ENCODE peak calls at places on chromosomes 16 and 17, in four cellular contexts. One of them, this sample, is unnamed.

GRCh38 chr17:77842906-77843249 is 115.6 kb upstream of the TNRC6C start:
- DNase-seq in CD8-positive, alpha-beta T cell: no peak
- DNase-seq in mucosa of descending colon: no peak
- DNase-seq in testis: no peak
- DNase-seq in this sample: no peak

GRCh38 chr16:53058441-53058840 is 3.6 kb downstream of the CHD9 start:
- DNase-seq in CD8-positive, alpha-beta T cell: no peak
- DNase-seq in mucosa of descending colon: no peak
- DNase-seq in testis: no peak
- DNase-seq in this sample: no peak

GRCh38 chr16:84720180-84720579 is 20.4 kb downstream of the USP10 start:
- DNase-seq in CD8-positive, alpha-beta T cell: no peak
- DNase-seq in mucosa of descending colon: no peak
- DNase-seq in testis: no peak
- DNase-seq in this sample: no peak

GRCh38 chr17:52235416-52235960 is 77.0 kb upstream of the CA10 start:
- DNase-seq in CD8-positive, alpha-beta T cell: no peak
- DNase-seq in mucosa of descending colon: no peak
- DNase-seq in testis: no peak
- DNase-seq in this sample: no peak

GRCh38 chr16:5633845-5634440 is 536.3 kb upstream of the EEF2KMT start:
- DNase-seq in CD8-positive, alpha-beta T cell: no peak
- DNase-seq in mucosa of descending colon: no peak
- DNase-seq in testis: no peak
- DNase-seq in this sample: peak

GRCh38 chr17:58202859-58203258 is 10.3 kb downstream of the EPX start:
- DNase-seq in CD8-positive, alpha-beta T cell: no peak
- DNase-seq in mucosa of descending colon: no peak
- DNase-seq in testis: no peak
- DNase-seq in this sample: no peak

GRCh38 chr16:68686905-68687304 is 41.8 kb downstream of the CDH3 start:
- DNase-seq in CD8-positive, alpha-beta T cell: no peak
- DNase-seq in mucosa of descending colon: no peak
- DNase-seq in testis: no peak
- DNase-seq in this sample: no peak

GRCh38 chr17:13266596-13266995 is 248.8 kb upstream of the ELAC2 start:
- DNase-seq in CD8-positive, alpha-beta T cell: no peak
- DNase-seq in mucosa of descending colon: no peak
- DNase-seq in testis: no peak
- DNase-seq in this sample: no peak

GRCh38 chr17:41812176-41813038 is at the start of gene FKBP10:
- DNase-seq in CD8-positive, alpha-beta T cell: peak
- DNase-seq in mucosa of descending colon: peak
- DNase-seq in testis: peak
- DNase-seq in this sample: peak

GRCh38 chr17:44219636-44220210 is at the start of gene UBTF:
- DNase-seq in CD8-positive, alpha-beta T cell: peak
- DNase-seq in mucosa of descending colon: peak
- DNase-seq in testis: peak
- DNase-seq in this sample: peak

GRCh38 chr16:4915226-4915761 is 21.7 kb downstream of the PPL start:
- DNase-seq in CD8-positive, alpha-beta T cell: no peak
- DNase-seq in mucosa of descending colon: no peak
- DNase-seq in testis: no peak
- DNase-seq in this sample: no peak

GRCh38 chr17:45013021-45013997 is 38.1 kb downstream of the DCAKD start:
- DNase-seq in CD8-positive, alpha-beta T cell: no peak
- DNase-seq in mucosa of descending colon: no peak
- DNase-seq in testis: peak
- DNase-seq in this sample: no peak

GRCh38 chr17:34386925-34387550 is 24.0 kb upstream of the CCL1 start:
- DNase-seq in CD8-positive, alpha-beta T cell: no peak
- DNase-seq in mucosa of descending colon: no peak
- DNase-seq in testis: no peak
- DNase-seq in this sample: no peak

GRCh38 chr17:36728030-36728991 is 126.9 kb downstream of the MRM1 start:
- DNase-seq in CD8-positive, alpha-beta T cell: no peak
- DNase-seq in mucosa of descending colon: no peak
- DNase-seq in testis: peak
- DNase-seq in this sample: no peak

GRCh38 chr17:39225308-39225973 is at the start of gene STAC2:
- DNase-seq in CD8-positive, alpha-beta T cell: no peak
- DNase-seq in mucosa of descending colon: no peak
- DNase-seq in testis: no peak
- DNase-seq in this sample: no peak

GRCh38 chr17:62679866-62680377 is 52.5 kb downstream of the MRC2 start:
- DNase-seq in CD8-positive, alpha-beta T cell: no peak
- DNase-seq in mucosa of descending colon: no peak
- DNase-seq in testis: peak
- DNase-seq in this sample: no peak

GRCh38 chr16:29678691-29679267 is at the start of gene QPRT:
- DNase-seq in CD8-positive, alpha-beta T cell: no peak
- DNase-seq in mucosa of descending colon: peak
- DNase-seq in testis: peak
- DNase-seq in this sample: peak

GRCh38 chr17:59008737-59009136 is 97.9 kb downstream of the TRIM37 start:
- DNase-seq in CD8-positive, alpha-beta T cell: no peak
- DNase-seq in mucosa of descending colon: no peak
- DNase-seq in testis: no peak
- DNase-seq in this sample: no peak

GRCh38 chr16:86044881-86045600 is 146.1 kb downstream of the IRF8 start:
- DNase-seq in CD8-positive, alpha-beta T cell: peak
- DNase-seq in mucosa of descending colon: peak
- DNase-seq in testis: no peak
- DNase-seq in this sample: no peak

GRCh38 chr17:60442271-60443201 is 20.2 kb downstream of the CHCT1 start:
- DNase-seq in CD8-positive, alpha-beta T cell: no peak
- DNase-seq in mucosa of descending colon: no peak
- DNase-seq in testis: no peak
- DNase-seq in this sample: no peak

GRCh38 chr17:49583889-49584288 is 8.2 kb downstream of the NXPH3 start:
- DNase-seq in CD8-positive, alpha-beta T cell: no peak
- DNase-seq in mucosa of descending colon: no peak
- DNase-seq in testis: no peak
- DNase-seq in this sample: no peak

GRCh38 chr16:88561485-88562369 is 8.5 kb upstream of the ZC3H18 start:
- DNase-seq in CD8-positive, alpha-beta T cell: peak
- DNase-seq in mucosa of descending colon: peak
- DNase-seq in testis: peak
- DNase-seq in this sample: peak

GRCh38 chr16:88558457-88559442 is 11.5 kb upstream of the ZC3H18 start:
- DNase-seq in CD8-positive, alpha-beta T cell: no peak
- DNase-seq in mucosa of descending colon: peak
- DNase-seq in testis: peak
- DNase-seq in this sample: peak

GRCh38 chr16:88566158-88566557 is 4.0 kb upstream of the ZC3H18 start:
- DNase-seq in CD8-positive, alpha-beta T cell: no peak
- DNase-seq in mucosa of descending colon: no peak
- DNase-seq in testis: no peak
- DNase-seq in this sample: no peak

GRCh38 chr16:88556294-88556988 is 13.8 kb upstream of the ZC3H18 start:
- DNase-seq in CD8-positive, alpha-beta T cell: no peak
- DNase-seq in mucosa of descending colon: no peak
- DNase-seq in testis: no peak
- DNase-seq in this sample: no peak

GRCh38 chr16:88560722-88561484 is 9.3 kb upstream of the ZC3H18 start:
- DNase-seq in CD8-positive, alpha-beta T cell: no peak
- DNase-seq in mucosa of descending colon: no peak
- DNase-seq in testis: no peak
- DNase-seq in this sample: no peak
- TF ChIP-seq CTCF in CD8-positive, alpha-beta T cell: no peak
- TF ChIP-seq CTCF in mucosa of descending colon: no peak
- TF ChIP-seq CTCF in testis: no peak
- TF ChIP-seq CTCF in this sample: no peak

GRCh38 chr16:24045641-24046040 is 209.9 kb downstream of the PRKCB start:
- DNase-seq in CD8-positive, alpha-beta T cell: no peak
- DNase-seq in mucosa of descending colon: no peak
- DNase-seq in testis: no peak
- DNase-seq in this sample: no peak
- TF ChIP-seq CTCF in CD8-positive, alpha-beta T cell: no peak
- TF ChIP-seq CTCF in mucosa of descending colon: no peak
- TF ChIP-seq CTCF in testis: no peak
- TF ChIP-seq CTCF in this sample: no peak

DNA sequence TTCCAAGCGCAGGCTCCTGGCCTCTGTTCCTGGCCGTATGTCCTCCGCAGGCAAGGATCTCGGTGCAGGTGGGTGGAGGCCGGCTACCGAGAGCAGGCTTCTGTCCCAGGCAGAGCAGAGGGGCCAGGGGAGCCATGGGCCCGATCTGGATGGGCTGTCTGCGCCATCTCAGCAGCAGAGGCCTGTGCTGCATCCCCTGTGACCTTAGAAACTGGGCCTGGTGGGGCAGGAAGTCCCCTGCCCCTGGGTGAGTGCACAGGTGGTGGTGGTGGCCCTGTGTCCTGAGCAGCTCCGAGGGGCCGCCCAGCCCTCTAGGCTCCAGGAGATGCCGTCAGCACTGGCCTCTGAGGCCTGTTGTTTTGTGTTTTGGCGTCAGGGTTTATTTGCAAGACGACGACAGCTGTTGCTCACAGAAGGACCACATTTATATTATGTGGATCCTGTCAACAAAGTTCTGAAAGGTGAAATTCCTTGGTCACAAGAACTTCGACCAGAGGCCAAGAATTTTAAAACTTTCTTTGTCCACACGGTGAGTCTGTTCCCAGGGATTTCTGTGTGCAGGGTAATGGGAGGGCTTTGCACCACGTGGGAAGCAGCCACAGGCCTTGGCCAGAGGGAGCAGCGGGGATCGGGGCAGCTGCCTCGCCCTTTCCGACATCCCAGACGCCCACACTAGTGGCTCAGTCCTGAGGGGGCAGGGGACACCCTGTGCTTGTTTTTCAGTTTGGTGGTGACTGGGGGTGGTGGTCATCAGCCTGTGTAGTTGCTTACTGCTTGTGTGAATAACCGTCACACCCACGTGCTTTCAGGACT is 59.1 kb downstream of the PDPK1 start:
- DNase-seq in CD8-positive, alpha-beta T cell: no peak
- DNase-seq in mucosa of descending colon: no peak
- DNase-seq in testis: no peak
- DNase-seq in this sample: no peak
- TF ChIP-seq CTCF in CD8-positive, alpha-beta T cell: no peak
- TF ChIP-seq CTCF in mucosa of descending colon: no peak
- TF ChIP-seq CTCF in testis: no peak
- TF ChIP-seq CTCF in this sample: no peak

GRCh38 chr17:82528484-82529265 is 9.1 kb downstream of the FOXK2 start:
- DNase-seq in CD8-positive, alpha-beta T cell: no peak
- DNase-seq in mucosa of descending colon: peak
- DNase-seq in testis: peak
- DNase-seq in this sample: no peak
- TF ChIP-seq CTCF in CD8-positive, alpha-beta T cell: no peak
- TF ChIP-seq CTCF in mucosa of descending colon: peak
- TF ChIP-seq CTCF in testis: peak
- TF ChIP-seq CTCF in this sample: peak

GRCh38 chr17:73863761-73864535 is 219.7 kb upstream of the SDK2 start:
- DNase-seq in CD8-positive, alpha-beta T cell: no peak
- DNase-seq in mucosa of descending colon: no peak
- DNase-seq in testis: no peak
- DNase-seq in this sample: no peak
- TF ChIP-seq CTCF in CD8-positive, alpha-beta T cell: no peak
- TF ChIP-seq CTCF in mucosa of descending colon: no peak
- TF ChIP-seq CTCF in testis: no peak
- TF ChIP-seq CTCF in this sample: no peak

DNA sequence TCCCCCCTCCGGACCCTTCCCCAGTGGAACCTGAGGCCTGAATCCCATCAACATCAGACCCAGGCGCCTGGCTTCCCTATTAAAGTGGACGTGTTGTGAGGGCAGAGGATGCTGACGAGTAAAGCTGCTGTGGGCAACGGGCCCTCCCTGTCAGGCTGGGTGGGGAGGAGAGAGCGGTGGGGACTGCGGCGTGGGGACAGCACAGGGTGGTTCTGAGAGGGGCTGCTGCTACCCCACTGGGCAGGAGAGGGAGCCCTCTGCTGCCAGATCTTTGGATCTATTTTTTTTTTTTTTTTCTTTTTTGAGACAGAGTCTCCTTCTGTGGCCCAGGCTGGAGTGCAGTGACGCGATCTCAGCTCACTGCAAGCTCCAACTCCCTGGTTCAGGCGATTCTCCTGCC is 5.9 kb downstream of the CA5A start:
- DNase-seq in CD8-positive, alpha-beta T cell: no peak
- DNase-seq in mucosa of descending colon: no peak
- DNase-seq in testis: no peak
- DNase-seq in this sample: no peak
- TF ChIP-seq CTCF in CD8-positive, alpha-beta T cell: no peak
- TF ChIP-seq CTCF in mucosa of descending colon: no peak
- TF ChIP-seq CTCF in testis: peak
- TF ChIP-seq CTCF in this sample: peak

DNA sequence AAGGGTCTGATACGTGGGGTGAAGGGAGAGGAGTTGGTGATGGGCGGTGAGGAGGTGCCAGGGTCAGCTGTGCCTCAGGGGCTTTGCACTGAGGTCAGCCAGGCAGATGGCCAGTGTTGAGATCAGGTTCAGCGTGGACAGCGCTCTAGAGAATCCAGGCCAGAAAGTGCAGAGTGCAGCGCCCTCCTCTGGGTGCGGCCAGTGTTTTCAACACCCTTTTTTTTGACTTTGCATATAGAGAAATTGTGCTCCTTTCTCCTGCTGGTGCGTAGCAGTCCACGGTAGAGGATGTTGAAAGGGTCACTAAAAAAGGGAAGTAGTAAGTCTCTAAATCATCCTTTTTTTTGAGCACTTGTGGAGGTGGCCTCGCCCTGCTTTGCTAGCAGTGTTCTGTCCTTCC is 53.9 kb downstream of the BANP start:
- DNase-seq in CD8-positive, alpha-beta T cell: no peak
- DNase-seq in mucosa of descending colon: no peak
- DNase-seq in testis: no peak
- DNase-seq in this sample: no peak
- TF ChIP-seq CTCF in CD8-positive, alpha-beta T cell: no peak
- TF ChIP-seq CTCF in mucosa of descending colon: no peak
- TF ChIP-seq CTCF in testis: no peak
- TF ChIP-seq CTCF in this sample: peak

GRCh38 chr17:1467898-1468492 is 12.0 kb upstream of the CRK start:
- DNase-seq in CD8-positive, alpha-beta T cell: no peak
- DNase-seq in mucosa of descending colon: peak
- DNase-seq in testis: no peak
- DNase-seq in this sample: no peak

GRCh38 chr17:1467258-1467657 is 11.2 kb upstream of the CRK start:
- DNase-seq in CD8-positive, alpha-beta T cell: no peak
- DNase-seq in mucosa of descending colon: peak
- DNase-seq in testis: no peak
- DNase-seq in this sample: no peak

GRCh38 chr17:1461193-1461944 is 5.3 kb upstream of the CRK start:
- DNase-seq in CD8-positive, alpha-beta T cell: no peak
- DNase-seq in mucosa of descending colon: no peak
- DNase-seq in testis: no peak
- DNase-seq in this sample: no peak

GRCh38 chr17:1462164-1463112 is 6.4 kb upstream of the CRK start:
- DNase-seq in CD8-positive, alpha-beta T cell: no peak
- DNase-seq in mucosa of descending colon: no peak
- DNase-seq in testis: no peak
- DNase-seq in this sample: no peak

GRCh38 chr17:1464186-1464585 is 8.2 kb upstream of the CRK start:
- DNase-seq in CD8-positive, alpha-beta T cell: no peak
- DNase-seq in mucosa of descending colon: no peak
- DNase-seq in testis: no peak
- DNase-seq in this sample: no peak
- TF ChIP-seq CTCF in CD8-positive, alpha-beta T cell: no peak
- TF ChIP-seq CTCF in mucosa of descending colon: no peak
- TF ChIP-seq CTCF in testis: no peak
- TF ChIP-seq CTCF in this sample: no peak